ENCODE peak calls at places on chromosome X, in four cellular contexts. F, Q, R and E are unnamed samples.

GRCh38 chrX:70452143-70452733 is 7.6 kb downstream of the DLG3 start:
- DNase-seq in Q (peak; percentile 37), R (peak; percentile 63), F (peak; percentile 47), E (no peak)

GRCh38 chrX:107673933-107674479 is 45.7 kb downstream of the PRPS1 start:
- DNase-seq in F (peak; percentile 88), R (no peak), Q (no peak), E (no peak)

GRCh38 chrX:23908219-23909003 is 605 bp downstream of the CXorf58 start:
- DNase-seq in R (no peak), F (peak; percentile 65), Q (no peak), E (no peak)

GRCh38 chrX:7225338-7225737 is 77.4 kb upstream of the PUDP start:
- DNase-seq in F (no peak), Q (no peak), R (no peak), E (no peak)

GRCh38 chrX:101744085-101744484 is 84.4 kb upstream of the ARMCX2 start:
- DNase-seq in Q (no peak), R (no peak), F (no peak), E (no peak)

GRCh38 chrX:103066606-103067005 is 2.6 kb upstream of the BEX1 start:
- DNase-seq in Q (no peak), F (no peak), R (peak; percentile 45), E (no peak)

GRCh38 chrX:2577844-2578444 is 77.2 kb upstream of the DHRSX start:
- DNase-seq in Q (no peak), R (no peak), F (peak; percentile 26), E (no peak)

GRCh38 chrX:9538544-9539045 is 73.7 kb downstream of the TBL1X start:
- DNase-seq in Q (no peak), R (no peak), F (no peak), E (no peak)

GRCh38 chrX:3527811-3528210 is 181.4 kb upstream of the MXRA5 start:
- DNase-seq in Q (no peak), F (no peak), R (no peak), E (no peak)

DNA sequence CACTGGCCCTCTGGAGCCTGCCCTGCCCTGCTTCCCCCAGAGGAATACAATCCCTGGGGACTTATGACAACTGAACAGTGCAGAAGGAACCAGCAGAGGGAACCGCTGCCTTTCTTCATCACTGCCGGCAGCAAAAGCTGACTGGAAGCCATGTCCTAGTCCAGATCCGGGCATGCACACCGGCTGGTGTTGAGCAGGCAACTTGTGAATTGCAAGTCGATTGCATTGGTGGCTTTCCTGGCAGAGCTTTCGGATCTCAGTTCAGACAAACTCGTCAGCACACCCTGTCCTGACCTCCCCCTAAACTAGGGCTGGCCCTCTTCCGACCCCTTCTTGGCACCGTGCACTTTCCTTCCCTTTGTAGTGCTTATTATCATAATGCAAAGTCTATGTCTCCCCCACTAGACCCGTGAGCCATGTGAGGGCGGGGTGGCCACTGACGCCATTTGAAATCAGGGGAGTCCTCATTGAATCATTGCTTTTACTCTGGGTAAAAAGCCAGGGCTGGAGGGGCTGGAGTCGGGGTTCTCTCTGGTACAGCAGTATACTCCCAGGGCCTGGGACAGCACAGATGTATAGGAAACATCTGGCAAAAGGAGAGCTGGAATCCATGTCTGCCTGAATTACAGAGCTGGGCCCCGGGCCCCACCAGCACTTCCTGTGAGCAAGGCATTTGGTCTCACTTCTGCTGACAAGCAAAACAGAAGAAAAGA is 1.8 kb downstream of the ARHGAP4 start:
- DNase-seq in R (peak; percentile 42), Q (peak; percentile 65), F (peak; percentile 42), E (no peak)
- TF ChIP-seq CTCF in R (peak; percentile 35), Q (no peak), F (peak; percentile 27), E (peak; percentile 30)

GRCh38 chrX:137052641-137053235 is 18.9 kb upstream of the GPR101 start:
- DNase-seq in R (peak; percentile 6), Q (no peak), F (peak; percentile 29), E (no peak)
- H3K27ac ChIP-seq in R (no peak overlapping the region), Q (no peak overlapping the region), F (no peak overlapping the region), E (no peak overlapping the region)

GRCh38 chrX:65697173-65697572 is 29.7 kb downstream of the MSN start:
- DNase-seq in Q (no peak), F (no peak), R (no peak), E (no peak)

GRCh38 chrX:65697915-65698796 is 30.7 kb downstream of the MSN start:
- DNase-seq in Q (no peak), F (peak; percentile 79), R (no peak), E (no peak)

GRCh38 chrX:65690057-65690855 is 22.8 kb downstream of the MSN start:
- DNase-seq in F (no peak), Q (no peak), R (peak; percentile 60), E (no peak)

GRCh38 chrX:65696613-65697012 is 29.2 kb downstream of the MSN start:
- DNase-seq in Q (no peak), F (peak; percentile 14), R (no peak), E (no peak)

DNA sequence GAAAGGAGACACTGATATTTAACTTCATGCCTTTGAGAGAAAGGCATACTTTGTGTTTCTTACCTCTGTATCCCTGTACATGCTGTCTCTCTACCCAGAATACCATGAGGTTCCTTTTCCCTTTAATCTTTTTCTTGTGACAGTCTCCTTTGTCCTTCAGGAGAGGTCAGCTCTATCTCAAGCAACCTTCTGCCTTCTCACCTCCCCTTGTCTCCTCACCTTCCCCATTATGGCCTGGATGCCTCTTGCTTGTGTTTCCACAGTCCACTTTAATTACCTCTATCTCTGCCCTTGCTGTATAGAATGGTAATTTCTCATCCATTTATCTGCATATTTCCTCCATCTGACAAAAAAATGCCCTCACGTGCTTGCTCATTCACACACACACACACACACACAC is 28.4 kb downstream of the MSN start:
- DNase-seq in R (no peak), F (no peak), Q (no peak), E (no peak)
- TF ChIP-seq CTCF in R (no peak), F (no peak), Q (no peak), E (no peak)

DNA sequence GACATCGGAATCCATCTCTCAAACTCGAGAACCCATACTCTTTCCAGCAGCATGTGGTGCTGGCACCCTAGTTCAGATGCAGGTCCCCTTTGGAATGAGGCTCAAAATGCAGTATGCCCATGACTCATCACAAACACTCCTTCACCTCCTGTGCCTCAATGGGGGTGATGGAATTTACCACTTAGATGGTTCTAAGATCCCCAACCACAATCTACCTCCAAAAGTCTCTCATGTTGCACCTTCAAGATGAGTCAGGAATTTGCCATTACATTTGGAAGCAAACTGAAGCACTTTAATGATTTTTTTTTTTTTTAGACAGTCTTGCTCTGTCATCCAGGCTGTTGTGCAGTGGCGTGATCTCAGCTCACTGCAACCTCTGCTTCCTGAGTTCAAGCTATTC is 8.5 kb upstream of the MID1 start:
- DNase-seq in Q (no peak), F (no peak), R (peak; percentile 53), E (no peak)
- H3K27ac ChIP-seq in Q (peak overlapping the region; percentile 93), F (no peak overlapping the region), R (no peak overlapping the region), E (no peak overlapping the region)

GRCh38 chrX:147550217-147550616 is 361.5 kb upstream of the FMR1 start:
- DNase-seq in F (peak; percentile 46), Q (no peak), R (peak; percentile 11), E (no peak)
- TF ChIP-seq CTCF in F (peak; percentile 42), Q (no peak), R (peak; percentile 44), E (no peak)

GRCh38 chrX:73963682-73964081 is 340.3 kb upstream of the ZCCHC13 start:
- DNase-seq in Q (no peak), R (no peak), F (no peak), E (no peak)
- H3K27ac ChIP-seq in Q (no peak overlapping the region), R (no peak overlapping the region), F (no peak overlapping the region), E (no peak overlapping the region)

DNA sequence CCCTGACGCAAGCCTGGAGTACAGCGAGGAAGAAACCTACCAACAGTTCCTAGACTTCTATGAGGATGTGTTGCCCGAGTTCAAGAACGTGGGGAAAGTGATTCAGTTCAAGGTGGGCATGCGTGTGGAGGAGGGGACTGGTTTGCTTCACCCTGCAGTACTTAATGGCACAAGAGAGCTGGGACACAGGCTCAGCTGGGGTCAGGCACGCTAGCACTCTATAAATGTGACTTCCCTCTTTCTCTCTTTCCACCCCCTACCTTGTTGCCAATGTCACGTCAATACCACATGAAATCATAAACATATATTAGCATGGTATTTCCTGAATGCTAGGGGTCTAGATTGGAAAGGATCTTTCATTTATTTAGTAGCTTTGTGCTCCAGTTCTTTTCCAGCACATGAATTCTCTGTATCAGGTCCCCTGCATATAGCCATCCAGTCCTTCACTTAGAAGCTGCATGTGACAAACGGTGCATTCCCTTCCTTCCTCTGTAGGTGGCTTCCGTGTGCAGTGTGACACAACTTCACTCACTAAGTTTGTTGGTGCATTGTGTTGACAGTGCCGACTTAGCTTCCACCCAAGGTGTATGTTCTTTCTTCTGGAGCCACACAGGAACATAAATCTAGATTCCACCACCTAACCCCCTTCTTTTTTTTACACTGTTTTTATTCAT is 25.6 kb downstream of the ZRSR2 start:
- DNase-seq in Q (peak; percentile 44), R (peak; percentile 50), F (peak; percentile 37), E (no peak)
- TF ChIP-seq CTCF in Q (no peak), R (peak; percentile 59), F (peak; percentile 50), E (peak; percentile 26)